ENCODE peak calls at places on chromosomes 16 and 17, in four cellular contexts. One of them, this sample, is unnamed.

GRCh38 chr16:90035902-90036301 is 16.6 kb upstream of the DBNDD1 start:
- DNase-seq in neuronal stem cell: no peak
- DNase-seq in mesenchymal stem cell: no peak
- DNase-seq in H1: no peak
- DNase-seq in this sample: peak

GRCh38 chr16:10827691-10828341 is 9.2 kb upstream of the TVP23A start:
- DNase-seq in neuronal stem cell: no peak
- DNase-seq in mesenchymal stem cell: no peak
- DNase-seq in H1: no peak
- DNase-seq in this sample: no peak

GRCh38 chr17:74840989-74841666 is 18.6 kb downstream of the GRIN2C start:
- DNase-seq in neuronal stem cell: no peak
- DNase-seq in mesenchymal stem cell: peak
- DNase-seq in H1: no peak
- DNase-seq in this sample: no peak

GRCh38 chr16:2827831-2828520 is 2.1 kb upstream of the ZG16B start:
- DNase-seq in neuronal stem cell: no peak
- DNase-seq in mesenchymal stem cell: no peak
- DNase-seq in H1: no peak
- DNase-seq in this sample: peak

GRCh38 chr16:11155284-11155806 is 100.7 kb downstream of the SOCS1 start:
- DNase-seq in neuronal stem cell: no peak
- DNase-seq in mesenchymal stem cell: peak
- DNase-seq in H1: no peak
- DNase-seq in this sample: peak

GRCh38 chr16:11190585-11191565 is 65.1 kb downstream of the SOCS1 start:
- DNase-seq in neuronal stem cell: no peak
- DNase-seq in mesenchymal stem cell: no peak
- DNase-seq in H1: no peak
- DNase-seq in this sample: peak

GRCh38 chr17:48213797-48214196 is 106.2 kb downstream of the SNX11 start:
- DNase-seq in neuronal stem cell: no peak
- DNase-seq in mesenchymal stem cell: no peak
- DNase-seq in H1: no peak
- DNase-seq in this sample: no peak

GRCh38 chr17:78341559-78342437 is 18.1 kb downstream of the SOCS3 start:
- DNase-seq in neuronal stem cell: peak
- DNase-seq in mesenchymal stem cell: peak
- DNase-seq in H1: no peak
- DNase-seq in this sample: peak

GRCh38 chr17:74499992-74500391 is 31.3 kb downstream of the CD300LB start:
- DNase-seq in neuronal stem cell: no peak
- DNase-seq in mesenchymal stem cell: no peak
- DNase-seq in H1: no peak
- DNase-seq in this sample: no peak

GRCh38 chr16:89855301-89855945 is 18.0 kb upstream of the TCF25 start:
- DNase-seq in neuronal stem cell: no peak
- DNase-seq in mesenchymal stem cell: no peak
- DNase-seq in H1: no peak
- DNase-seq in this sample: no peak

GRCh38 chr17:34626141-34626681 is 46.8 kb downstream of the TMEM132E start:
- DNase-seq in neuronal stem cell: no peak
- DNase-seq in mesenchymal stem cell: no peak
- DNase-seq in H1: no peak
- DNase-seq in this sample: peak

GRCh38 chr17:57915532-57915931 is 39.7 kb downstream of the CUEDC1 start:
- DNase-seq in neuronal stem cell: no peak
- DNase-seq in mesenchymal stem cell: no peak
- DNase-seq in H1: no peak
- DNase-seq in this sample: no peak
- H2BK12ac ChIP-seq in neuronal stem cell: no peak
- H2BK12ac ChIP-seq in mesenchymal stem cell: no peak
- H2BK12ac ChIP-seq in H1: peak
- H2BK12ac ChIP-seq in this sample: no peak

GRCh38 chr17:7930841-7931631 is 710 bp downstream of the TRAPPC1 start:
- DNase-seq in neuronal stem cell: no peak
- DNase-seq in mesenchymal stem cell: no peak
- DNase-seq in H1: no peak
- DNase-seq in this sample: no peak
- H4K91ac ChIP-seq in neuronal stem cell: no peak
- H4K91ac ChIP-seq in mesenchymal stem cell: peak
- H4K91ac ChIP-seq in H1: no peak
- H4K91ac ChIP-seq in this sample: peak

DNA sequence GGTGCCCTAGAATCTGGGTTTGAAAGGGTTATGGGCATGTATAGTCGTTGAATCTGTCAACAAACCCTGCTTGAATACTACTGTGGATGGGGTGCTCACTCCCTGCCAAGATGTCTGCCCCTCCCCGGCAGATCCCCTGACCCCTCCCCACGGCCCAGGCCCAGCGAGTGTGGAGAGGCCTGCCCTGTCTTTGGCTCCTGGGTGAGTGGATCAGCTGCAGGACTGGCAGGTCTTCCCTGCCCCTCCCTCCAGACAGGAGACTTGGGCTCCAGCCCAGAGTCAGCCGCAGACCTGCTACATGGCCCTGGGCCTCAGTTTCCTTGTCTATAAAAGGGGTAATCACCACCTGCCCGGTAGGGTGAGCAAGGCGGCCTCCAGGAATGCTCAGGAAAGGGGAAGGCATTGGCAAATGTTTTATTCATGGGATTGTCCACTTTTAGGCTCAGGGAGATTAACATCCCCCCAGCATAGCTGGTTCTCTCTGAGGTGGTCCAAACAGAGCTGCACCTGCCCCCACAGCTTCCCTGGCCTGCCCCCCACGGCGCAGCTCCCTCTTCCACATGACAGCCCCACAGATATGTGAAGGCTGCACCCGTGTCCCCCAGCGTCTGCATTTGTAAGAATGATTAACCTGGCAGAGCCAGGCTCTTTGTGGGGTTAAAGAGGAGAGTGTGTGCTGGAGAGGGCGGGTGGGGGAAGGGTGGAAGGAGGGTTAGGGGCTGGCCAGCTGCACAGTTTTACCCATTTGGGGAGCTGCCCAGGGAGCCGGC is 18.5 kb upstream of the SPNS2 start:
- DNase-seq in neuronal stem cell: no peak
- DNase-seq in mesenchymal stem cell: no peak
- DNase-seq in H1: no peak
- DNase-seq in this sample: no peak
- H3K4me3 ChIP-seq in neuronal stem cell: no peak
- H3K4me3 ChIP-seq in mesenchymal stem cell: no peak
- H3K4me3 ChIP-seq in H1: no peak
- H3K4me3 ChIP-seq in this sample: no peak

GRCh38 chr17:68288375-68288774 is 2.6 kb downstream of the SLC16A6 start:
- DNase-seq in neuronal stem cell: no peak
- DNase-seq in mesenchymal stem cell: peak
- DNase-seq in H1: no peak
- DNase-seq in this sample: peak
- H2BK12ac ChIP-seq in neuronal stem cell: no peak
- H2BK12ac ChIP-seq in mesenchymal stem cell: no peak
- H2BK12ac ChIP-seq in H1: no peak
- H2BK12ac ChIP-seq in this sample: no peak

GRCh38 chr17:27446569-27447301 is 9.5 kb upstream of the KSR1 start:
- DNase-seq in neuronal stem cell: no peak
- DNase-seq in mesenchymal stem cell: peak
- DNase-seq in H1: no peak
- DNase-seq in this sample: no peak
- H4K91ac ChIP-seq in neuronal stem cell: no peak
- H4K91ac ChIP-seq in mesenchymal stem cell: no peak
- H4K91ac ChIP-seq in H1: no peak
- H4K91ac ChIP-seq in this sample: no peak

GRCh38 chr16:12811441-12812198 is 7.9 kb upstream of the CPPED1 start:
- DNase-seq in neuronal stem cell: no peak
- DNase-seq in mesenchymal stem cell: no peak
- DNase-seq in H1: no peak
- DNase-seq in this sample: no peak

GRCh38 chr16:12819126-12820117 is 15.7 kb upstream of the CPPED1 start:
- DNase-seq in neuronal stem cell: peak
- DNase-seq in mesenchymal stem cell: peak
- DNase-seq in H1: no peak
- DNase-seq in this sample: peak

GRCh38 chr16:12818331-12818730 is 14.6 kb upstream of the CPPED1 start:
- DNase-seq in neuronal stem cell: no peak
- DNase-seq in mesenchymal stem cell: no peak
- DNase-seq in H1: no peak
- DNase-seq in this sample: no peak

DNA sequence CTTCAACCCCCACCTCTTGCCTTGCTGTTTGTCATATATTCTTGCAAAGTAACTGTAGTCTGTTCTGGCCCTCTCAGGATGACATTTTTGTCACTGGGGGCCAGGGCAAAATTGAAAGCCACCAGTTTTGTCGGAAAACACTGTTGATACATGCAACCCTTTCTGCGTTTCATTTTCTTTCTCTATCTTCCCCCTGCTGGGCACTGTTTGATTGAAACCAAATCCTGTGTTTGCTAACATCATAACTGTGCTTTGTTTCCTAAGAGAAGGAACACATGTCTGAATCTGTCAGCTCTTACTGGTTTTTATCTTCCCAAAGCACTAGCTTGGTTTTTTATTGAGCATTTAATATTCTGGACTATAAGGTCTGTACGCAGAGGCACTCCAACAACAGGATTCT is 11.7 kb upstream of the CPPED1 start:
- DNase-seq in neuronal stem cell: no peak
- DNase-seq in mesenchymal stem cell: no peak
- DNase-seq in H1: no peak
- DNase-seq in this sample: no peak
- H3K4me3 ChIP-seq in neuronal stem cell: no peak
- H3K4me3 ChIP-seq in mesenchymal stem cell: peak
- H3K4me3 ChIP-seq in H1: no peak
- H3K4me3 ChIP-seq in this sample: no peak

GRCh38 chr17:7094661-7095064 is 14.6 kb upstream of the CLEC10A start:
- DNase-seq in neuronal stem cell: no peak
- DNase-seq in mesenchymal stem cell: no peak
- DNase-seq in H1: no peak
- DNase-seq in this sample: no peak

GRCh38 chr17:7095642-7096041 is 15.6 kb upstream of the CLEC10A start:
- DNase-seq in neuronal stem cell: no peak
- DNase-seq in mesenchymal stem cell: no peak
- DNase-seq in H1: no peak
- DNase-seq in this sample: no peak

GRCh38 chr17:7098802-7099459 is 15.7 kb downstream of the ASGR2 start:
- DNase-seq in neuronal stem cell: no peak
- DNase-seq in mesenchymal stem cell: no peak
- DNase-seq in H1: no peak
- DNase-seq in this sample: no peak

GRCh38 chr17:7101531-7101930 is 13.1 kb downstream of the ASGR2 start:
- DNase-seq in neuronal stem cell: no peak
- DNase-seq in mesenchymal stem cell: no peak
- DNase-seq in H1: no peak
- DNase-seq in this sample: no peak

DNA sequence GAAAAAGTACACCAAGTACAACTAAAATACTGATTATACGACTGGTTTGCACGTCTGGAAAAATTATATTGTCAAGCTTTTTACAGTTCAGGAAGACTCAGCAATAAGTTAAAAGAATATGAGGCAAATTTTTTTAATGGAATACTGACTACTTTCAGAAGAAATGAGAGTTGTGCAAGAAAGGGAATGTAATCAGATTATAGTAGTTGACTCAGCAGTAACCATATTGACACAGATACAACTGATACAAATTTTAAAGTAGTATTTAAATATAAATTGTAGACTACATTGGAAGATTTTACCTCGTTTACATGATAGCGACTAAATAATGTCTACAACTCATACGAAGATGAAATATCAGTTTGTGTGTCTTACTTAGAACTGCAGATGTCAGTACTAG is 16.7 kb downstream of the ASGR2 start:
- DNase-seq in neuronal stem cell: no peak
- DNase-seq in mesenchymal stem cell: no peak
- DNase-seq in H1: no peak
- DNase-seq in this sample: peak
- H2BK12ac ChIP-seq in neuronal stem cell: no peak
- H2BK12ac ChIP-seq in mesenchymal stem cell: no peak
- H2BK12ac ChIP-seq in H1: no peak
- H2BK12ac ChIP-seq in this sample: no peak

GRCh38 chr17:76018801-76019200 is 8.3 kb downstream of the EVPL start:
- DNase-seq in neuronal stem cell: no peak
- DNase-seq in mesenchymal stem cell: no peak
- DNase-seq in H1: no peak
- DNase-seq in this sample: no peak
- H4K91ac ChIP-seq in neuronal stem cell: no peak
- H4K91ac ChIP-seq in mesenchymal stem cell: no peak
- H4K91ac ChIP-seq in H1: no peak
- H4K91ac ChIP-seq in this sample: no peak

This sample was measured in trophoblast cell.